ENCODE peak calls at places on chromosomes 11 and 22, in ten cellular contexts. X is ovary, O is brain microvascular endothelial cell, K is heart right ventricle, T is coronary artery, H is body of pancreas, V is OCI-LY7, I is fibroblast of the aortic adventitia, N is bronchial epithelial cell, E is GM12865. W is an unnamed sample.

GRCh38 chr11:69808708-69809107 is 10.5 kb downstream of the FGF3 start:
- DNase-seq in E (no peak), O (peak), H (no peak), N (no peak), K (no peak), X (no peak), I (peak), V (no peak), T (no peak), W (no peak)

GRCh38 chr11:33773399-33774355 is 643 bp downstream of the FBXO3 start:
- DNase-seq in K (no peak), O (no peak), I (peak), X (peak), H (no peak), V (peak), T (no peak), N (peak), E (peak), W (no peak)

GRCh38 chr22:37176464-37177061 is 11.5 kb downstream of the C1QTNF6 start:
- DNase-seq in V (no peak), X (peak), H (no peak), I (peak), T (no peak), N (no peak), O (peak), K (peak), E (peak), W (no peak)

GRCh38 chr11:129766858-129767604 is 48.6 kb upstream of the TMEM45B start:
- DNase-seq in T (no peak), V (peak), O (peak), K (no peak), N (peak), I (peak), X (no peak), E (peak), H (no peak), W (peak)

GRCh38 chr22:24424001-24424900 is 3.1 kb upstream of the ADORA2A start:
- DNase-seq in T (no peak), N (no peak), E (peak), K (peak), X (no peak), V (peak), O (no peak), I (no peak), H (no peak), W (no peak)

GRCh38 chr11:119878990-119879389 is 150.0 kb upstream of the NECTIN1 start:
- DNase-seq in H (no peak), E (no peak), O (no peak), T (no peak), I (no peak), V (no peak), N (no peak), K (no peak), X (no peak), W (no peak)

GRCh38 chr11:128738942-128739341 is 45.1 kb downstream of the FLI1 start:
- DNase-seq in K (no peak), I (no peak), V (peak), T (no peak), X (no peak), N (no peak), E (no peak), O (no peak), H (no peak), W (no peak)

GRCh38 chr11:73034777-73035176 is 107.3 kb downstream of the FCHSD2 start:
- DNase-seq in T (no peak), X (no peak), E (no peak), V (no peak), H (no peak), K (no peak), N (no peak), O (no peak), I (no peak), W (no peak)

GRCh38 chr22:48885919-48886305 is 941.8 kb downstream of the BRD1 start:
- DNase-seq in V (no peak), E (no peak), H (no peak), X (no peak), N (no peak), I (no peak), O (no peak), K (no peak), T (peak), W (no peak)

GRCh38 chr11:34859496-34859895 is 56.7 kb downstream of the APIP start:
- DNase-seq in I (no peak), K (no peak), X (no peak), E (no peak), N (peak), H (no peak), O (no peak), T (no peak), V (no peak), W (no peak)

DNA sequence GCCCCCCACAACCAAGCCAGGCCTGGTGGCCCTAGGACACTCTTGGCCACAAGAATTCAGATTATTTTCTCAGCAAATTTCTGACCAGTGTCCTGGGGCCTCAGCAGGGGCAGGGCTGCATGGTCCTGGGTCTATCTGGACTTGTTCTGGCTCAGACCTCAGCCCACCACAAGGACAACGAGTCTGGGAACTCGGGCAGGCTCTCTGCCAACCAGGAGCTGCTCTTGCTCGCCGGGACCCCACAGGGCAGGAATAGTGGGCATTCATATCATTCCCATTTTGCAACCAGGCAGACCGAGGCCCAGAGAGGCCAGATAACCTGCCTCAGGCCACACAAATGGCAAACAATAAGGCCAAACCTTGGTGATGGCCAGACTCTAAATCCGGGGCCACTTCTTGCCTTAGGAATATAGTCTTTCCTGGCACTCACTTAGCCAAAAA is 75.4 kb upstream of the WNT7B start:
- DNase-seq in E (no peak), T (peak), X (peak), N (no peak), V (no peak), I (no peak), O (no peak), H (peak), K (no peak), W (no peak)
- H3K4me3 ChIP-seq in E (no peak), T (peak), X (peak), N (no peak), V (no peak), I (peak), O (no peak), H (no peak), K (peak), W (no peak)

DNA sequence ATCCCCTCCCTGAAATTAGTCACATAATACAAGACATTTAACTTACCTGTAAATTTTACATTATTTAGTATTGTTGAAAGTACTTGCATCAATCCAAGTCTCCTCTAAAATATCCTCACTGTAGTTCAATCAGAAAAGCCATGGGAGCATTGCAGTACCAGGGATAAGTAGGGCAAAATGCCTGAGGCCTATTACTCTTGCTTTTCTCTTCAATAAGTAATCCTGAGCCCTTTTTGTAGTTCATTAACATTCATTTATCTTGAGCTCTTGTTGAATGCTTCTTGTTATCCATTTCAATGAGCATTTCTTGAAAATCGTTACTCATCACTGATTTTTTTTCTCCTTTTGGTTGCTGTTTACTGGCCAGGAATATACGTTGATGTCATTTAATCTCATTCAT is 414.7 kb downstream of the LRRC4C start:
- DNase-seq in E (no peak), K (no peak), X (no peak), N (no peak), O (no peak), I (no peak), V (no peak), H (no peak), T (no peak), W (no peak)
- TF ChIP-seq CTCF in E (no peak), K (no peak), X (no peak), N (no peak), O (no peak), I (no peak), V (no peak), H (no peak), T (no peak), W (no peak)

DNA sequence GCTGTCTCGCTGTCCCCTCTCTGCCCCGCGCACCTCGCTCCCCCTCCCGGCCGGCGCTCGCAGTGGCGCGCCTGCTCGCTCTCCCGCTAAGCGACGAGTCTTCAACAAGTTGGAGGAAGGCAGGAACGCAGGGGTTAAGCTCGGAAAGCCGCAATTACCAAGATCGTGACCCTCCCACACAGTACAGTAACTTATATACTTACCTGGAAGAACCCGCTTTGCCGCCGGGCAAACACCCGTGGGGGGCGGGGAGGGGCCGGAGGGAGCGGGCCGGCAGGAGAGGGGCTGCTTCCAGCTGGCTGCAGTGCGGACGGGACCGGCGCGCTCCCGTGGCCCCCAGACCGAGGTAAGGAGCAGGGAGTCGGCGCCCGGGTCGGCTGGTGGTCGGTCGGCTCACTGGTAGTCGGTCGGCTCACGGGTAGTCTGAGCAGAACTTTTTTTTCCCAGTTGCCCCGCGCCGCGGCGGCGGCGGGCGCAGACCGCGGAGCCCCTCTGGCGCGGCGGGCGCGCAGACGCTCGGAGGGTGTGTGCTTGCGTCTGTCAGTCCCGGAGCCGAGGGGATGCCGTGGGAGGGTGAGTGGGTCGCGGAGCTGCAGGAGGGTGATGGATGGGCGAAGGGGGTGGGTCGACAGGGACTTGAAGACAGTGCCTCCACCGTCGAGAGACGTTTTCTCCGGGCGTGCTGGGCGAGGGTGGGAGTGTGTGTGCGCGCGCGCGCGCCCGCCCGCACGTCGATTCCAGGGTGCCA is 101.2 kb upstream of the HSD17B12 start:
- DNase-seq in E (peak), T (no peak), H (no peak), K (no peak), I (peak), N (peak), V (peak), O (no peak), X (no peak), W (no peak)
- H3K4me3 ChIP-seq in E (peak), T (peak), H (peak), K (peak), I (peak), N (peak), V (peak), O (peak), X (peak), W (peak)

GRCh38 chr11:13486926-13487660 is 8.7 kb downstream of the PTH start:
- DNase-seq in N (peak), H (peak), V (peak), T (no peak), O (peak), K (peak), X (no peak), E (peak), I (peak), W (no peak)

DNA sequence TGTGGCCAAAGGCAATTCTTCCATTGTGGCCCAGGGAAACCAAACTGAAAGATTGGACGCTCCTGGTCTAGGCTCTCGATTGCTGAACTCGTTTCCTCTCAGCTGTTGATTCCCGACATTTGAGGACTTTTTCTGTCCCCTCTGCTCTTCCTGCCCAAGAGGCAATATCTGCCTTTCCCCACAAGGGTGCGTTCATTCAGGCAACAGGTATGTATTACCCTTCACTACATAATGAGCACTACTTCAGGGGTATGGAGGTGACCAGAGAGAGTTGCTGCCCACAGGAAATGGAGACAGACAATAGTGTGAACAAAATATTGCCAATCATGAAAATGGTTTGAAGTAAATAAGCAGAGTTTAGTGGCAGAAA is 8.2 kb downstream of the PTH start:
- DNase-seq in X (no peak), O (peak), V (peak), K (no peak), H (peak), E (peak), N (peak), I (peak), T (no peak), W (no peak)
- TF ChIP-seq CTCF in X (no peak), O (peak), V (no peak), K (no peak), H (peak), E (peak), N (peak), I (peak), T (no peak), W (peak)